ENCODE peak calls at places on chromosomes 13 and 19, in nine cellular contexts. E is naive thymus-derived CD4-positive, alpha-beta T cell; G is EH; K is DMS 273 treated with DMSO at 0.1 percent for 48 hours; S is HEK293T; W is hypothalamus; O is stimulated activated CD4-positive, alpha-beta T cell treated with anti-CD3 and anti-CD28 coated beads, Interleukin-1b, Interleukin-23, amount 100 ng/mL, for 1 hour; B is NT2/D1; C is H7. Z is an unnamed sample.

GRCh38 chr19:23049256-23049655 is 46.3 kb upstream of the ZNF728 start:
- DNase-seq in E (no peak), G (no peak), K (no peak), S (no peak), W (no peak), O (no peak), B (no peak), C (no peak), Z (no peak)

GRCh38 chr13:21022056-21022693 is 39.2 kb downstream of the LATS2 start:
- DNase-seq in E (no peak), G (no peak), K (no peak), S (no peak), W (no peak), O (no peak), B (no peak), C (no peak), Z (no peak)

GRCh38 chr13:43662976-43663375 is 123.8 kb downstream of the ENOX1 start:
- DNase-seq in E (no peak), G (no peak), K (no peak), S (no peak), W (no peak), O (no peak), B (no peak), C (no peak), Z (no peak)

GRCh38 chr13:28559636-28560259 is 64.8 kb upstream of the FLT1 start:
- DNase-seq in E (no peak), G (no peak), K (no peak), S (no peak), W (no peak), O (no peak), B (no peak), C (no peak), Z (no peak)

GRCh38 chr19:43532571-43532961 is 422 bp upstream of the ZNF575 start:
- DNase-seq in E (no peak), G (no peak), K (no peak), S (no peak), W (peak), O (no peak), B (no peak), C (peak), Z (peak)

GRCh38 chr13:67296511-67296910 is 66.4 kb upstream of the PCDH9 start:
- DNase-seq in E (no peak), G (no peak), K (no peak), S (no peak), W (no peak), O (no peak), B (no peak), C (no peak), Z (no peak)

GRCh38 chr13:42981853-42982252 is 10.2 kb downstream of the EPSTI1 start:
- DNase-seq in E (no peak), G (no peak), K (no peak), S (no peak), W (no peak), O (no peak), B (no peak), C (no peak), Z (no peak)

GRCh38 chr13:47459512-47459911 is 541.6 kb downstream of the SUCLA2 start:
- DNase-seq in E (no peak), G (peak), K (no peak), S (no peak), W (no peak), O (no peak), B (no peak), C (peak), Z (no peak)

GRCh38 chr19:49497047-49497789 is 984 bp downstream of the RPS11 start:
- DNase-seq in E (peak), G (peak), K (no peak), S (no peak), W (peak), O (peak), B (no peak), C (peak), Z (no peak)

GRCh38 chr19:6740589-6741348 is 1.3 kb downstream of the TRIP10 start:
- DNase-seq in E (no peak), G (peak), K (no peak), S (peak), W (no peak), O (no peak), B (no peak), C (peak), Z (peak)

GRCh38 chr19:17999685-18000479 is 8.1 kb upstream of the ARRDC2 start:
- DNase-seq in E (no peak), G (no peak), K (no peak), S (no peak), W (no peak), O (no peak), B (no peak), C (peak), Z (no peak)

GRCh38 chr13:111006508-111007031 is 91.7 kb upstream of the ANKRD10 start:
- DNase-seq in E (no peak), G (peak), K (peak), S (peak), W (peak), O (no peak), B (peak), C (peak), Z (peak)

GRCh38 chr13:27182844-27183497 is 11.4 kb upstream of the USP12 start:
- DNase-seq in E (no peak), G (peak), K (no peak), S (no peak), W (no peak), O (no peak), B (no peak), C (no peak), Z (no peak)

GRCh38 chr19:16160943-16161560 is 12.3 kb downstream of the CIB3 start:
- DNase-seq in E (no peak), G (peak), K (no peak), S (no peak), W (no peak), O (no peak), B (no peak), C (no peak), Z (no peak)

GRCh38 chr19:42176990-42177685 is 40.3 kb downstream of the DEDD2 start:
- DNase-seq in E (peak), G (peak), K (peak), S (peak), W (peak), O (peak), B (peak), C (peak), Z (peak)

GRCh38 chr19:35549174-35549788 is 3.9 kb downstream of the TMEM147 start:
- DNase-seq in E (peak), G (peak), K (peak), S (peak), W (peak), O (no peak), B (peak), C (peak), Z (peak)

GRCh38 chr19:40736661-40737060 is 13.6 kb downstream of the ACTMAP start:
- DNase-seq in E (no peak), G (no peak), K (no peak), S (no peak), W (no peak), O (no peak), B (no peak), C (peak), Z (no peak)

GRCh38 chr19:47741544-47742125 is 3.7 kb upstream of the NOP53 start:
- DNase-seq in E (no peak), G (no peak), K (no peak), S (no peak), W (no peak), O (no peak), B (no peak), C (peak), Z (peak)

GRCh38 chr13:44220948-44221347 is 152.7 kb upstream of the SERP2 start:
- DNase-seq in E (no peak), G (no peak), K (no peak), S (no peak), W (no peak), O (no peak), B (no peak), C (no peak), Z (no peak)

Z was measured in uterus.